ENCODE peak calls at places on chromosomes 16 and 17, in ten cellular contexts. One of them, this sample, is unnamed.

GRCh38 chr17:50621562-50621961 is 13.1 kb upstream of the ABCC3 start:
- DNase-seq in naive thymus-derived CD4-positive, alpha-beta T cell: no peak
- DNase-seq in activated T-helper 2 cell treated with anti-CD3 and anti-CD28 coated beads, Interferon-gamma antibody, Interleukin-2, Interleukin-4, amounts not matched to agents 10 μg/mL and 5 μg/mL and 100 μg/mL, durations not matched to agents 14 hours and 24 hours and 36 hours: no peak
- DNase-seq in CD8-positive, alpha-beta memory T cell: no peak
- DNase-seq in stimulated activated CD4-positive, alpha-beta T cell treated with anti-CD3 and anti-CD28 coated beads, Interleukin-2, amount 100 ng/mL, for 24 hours: no peak
- DNase-seq in Ammon's horn: peak; percentile 53
- DNase-seq in NCI-H1436: no peak
- DNase-seq in activated naive CD8-positive, alpha-beta T cell treated with anti-CD3 and anti-CD28 coated beads, Interleukin-2, amount 50 U/mL, for 24 hours: no peak
- DNase-seq in iris pigment epithelial cell: no peak
- DNase-seq in cortex of kidney: no peak
- DNase-seq in this sample: peak; percentile 38

GRCh38 chr17:32445075-32445427 is 741 bp downstream of the PSMD11 start:
- DNase-seq in CD8-positive, alpha-beta memory T cell: peak; percentile 1
- DNase-seq in iris pigment epithelial cell: peak; percentile 82
- DNase-seq in Ammon's horn: peak; percentile 40
- DNase-seq in activated naive CD8-positive, alpha-beta T cell treated with anti-CD3 and anti-CD28 coated beads, Interleukin-2, amount 50 U/mL, for 24 hours: peak; percentile 38
- DNase-seq in cortex of kidney: no peak
- DNase-seq in activated T-helper 2 cell treated with anti-CD3 and anti-CD28 coated beads, Interferon-gamma antibody, Interleukin-2, Interleukin-4, amounts not matched to agents 10 μg/mL and 5 μg/mL and 100 μg/mL, durations not matched to agents 14 hours and 24 hours and 36 hours: no peak
- DNase-seq in naive thymus-derived CD4-positive, alpha-beta T cell: no peak
- DNase-seq in stimulated activated CD4-positive, alpha-beta T cell treated with anti-CD3 and anti-CD28 coated beads, Interleukin-2, amount 100 ng/mL, for 24 hours: peak; percentile 60
- DNase-seq in NCI-H1436: no peak
- DNase-seq in this sample: peak; percentile 68

GRCh38 chr16:50640919-50641817 is 39.9 kb downstream of the SNX20 start:
- DNase-seq in NCI-H1436: no peak
- DNase-seq in naive thymus-derived CD4-positive, alpha-beta T cell: no peak
- DNase-seq in cortex of kidney: no peak
- DNase-seq in activated naive CD8-positive, alpha-beta T cell treated with anti-CD3 and anti-CD28 coated beads, Interleukin-2, amount 50 U/mL, for 24 hours: no peak
- DNase-seq in iris pigment epithelial cell: no peak
- DNase-seq in stimulated activated CD4-positive, alpha-beta T cell treated with anti-CD3 and anti-CD28 coated beads, Interleukin-2, amount 100 ng/mL, for 24 hours: no peak
- DNase-seq in activated T-helper 2 cell treated with anti-CD3 and anti-CD28 coated beads, Interferon-gamma antibody, Interleukin-2, Interleukin-4, amounts not matched to agents 10 μg/mL and 5 μg/mL and 100 μg/mL, durations not matched to agents 14 hours and 24 hours and 36 hours: no peak
- DNase-seq in CD8-positive, alpha-beta memory T cell: no peak
- DNase-seq in Ammon's horn: no peak
- DNase-seq in this sample: no peak

GRCh38 chr17:37490638-37491614 is 1.2 kb downstream of the DUSP14 start:
- DNase-seq in cortex of kidney: no peak
- DNase-seq in naive thymus-derived CD4-positive, alpha-beta T cell: no peak
- DNase-seq in iris pigment epithelial cell: peak; percentile 86
- DNase-seq in activated naive CD8-positive, alpha-beta T cell treated with anti-CD3 and anti-CD28 coated beads, Interleukin-2, amount 50 U/mL, for 24 hours: peak; percentile 28
- DNase-seq in Ammon's horn: peak; percentile 54
- DNase-seq in NCI-H1436: no peak
- DNase-seq in CD8-positive, alpha-beta memory T cell: no peak
- DNase-seq in stimulated activated CD4-positive, alpha-beta T cell treated with anti-CD3 and anti-CD28 coated beads, Interleukin-2, amount 100 ng/mL, for 24 hours: peak; percentile 27
- DNase-seq in activated T-helper 2 cell treated with anti-CD3 and anti-CD28 coated beads, Interferon-gamma antibody, Interleukin-2, Interleukin-4, amounts not matched to agents 10 μg/mL and 5 μg/mL and 100 μg/mL, durations not matched to agents 14 hours and 24 hours and 36 hours: no peak
- DNase-seq in this sample: peak; percentile 24

GRCh38 chr16:79598341-79599181 is 2.0 kb downstream of the MAF start:
- DNase-seq in Ammon's horn: peak; percentile 51
- DNase-seq in NCI-H1436: peak; percentile 62
- DNase-seq in activated T-helper 2 cell treated with anti-CD3 and anti-CD28 coated beads, Interferon-gamma antibody, Interleukin-2, Interleukin-4, amounts not matched to agents 10 μg/mL and 5 μg/mL and 100 μg/mL, durations not matched to agents 14 hours and 24 hours and 36 hours: peak; percentile 41
- DNase-seq in activated naive CD8-positive, alpha-beta T cell treated with anti-CD3 and anti-CD28 coated beads, Interleukin-2, amount 50 U/mL, for 24 hours: peak; percentile 35
- DNase-seq in CD8-positive, alpha-beta memory T cell: peak; percentile 50
- DNase-seq in naive thymus-derived CD4-positive, alpha-beta T cell: peak; percentile 23
- DNase-seq in iris pigment epithelial cell: peak; percentile 33
- DNase-seq in stimulated activated CD4-positive, alpha-beta T cell treated with anti-CD3 and anti-CD28 coated beads, Interleukin-2, amount 100 ng/mL, for 24 hours: peak; percentile 57
- DNase-seq in cortex of kidney: no peak
- DNase-seq in this sample: peak; percentile 1

GRCh38 chr16:11233727-11234376 is 22.2 kb downstream of the SOCS1 start:
- DNase-seq in CD8-positive, alpha-beta memory T cell: no peak
- DNase-seq in naive thymus-derived CD4-positive, alpha-beta T cell: no peak
- DNase-seq in NCI-H1436: no peak
- DNase-seq in activated T-helper 2 cell treated with anti-CD3 and anti-CD28 coated beads, Interferon-gamma antibody, Interleukin-2, Interleukin-4, amounts not matched to agents 10 μg/mL and 5 μg/mL and 100 μg/mL, durations not matched to agents 14 hours and 24 hours and 36 hours: peak; percentile 62
- DNase-seq in cortex of kidney: no peak
- DNase-seq in stimulated activated CD4-positive, alpha-beta T cell treated with anti-CD3 and anti-CD28 coated beads, Interleukin-2, amount 100 ng/mL, for 24 hours: peak; percentile 80
- DNase-seq in activated naive CD8-positive, alpha-beta T cell treated with anti-CD3 and anti-CD28 coated beads, Interleukin-2, amount 50 U/mL, for 24 hours: peak; percentile 76
- DNase-seq in Ammon's horn: no peak
- DNase-seq in iris pigment epithelial cell: no peak
- DNase-seq in this sample: peak; percentile 25

GRCh38 chr16:47142469-47143328 is 1.0 kb downstream of the NETO2 start:
- DNase-seq in cortex of kidney: no peak
- DNase-seq in naive thymus-derived CD4-positive, alpha-beta T cell: peak; percentile 8
- DNase-seq in stimulated activated CD4-positive, alpha-beta T cell treated with anti-CD3 and anti-CD28 coated beads, Interleukin-2, amount 100 ng/mL, for 24 hours: peak; percentile 25
- DNase-seq in iris pigment epithelial cell: peak; percentile 71
- DNase-seq in CD8-positive, alpha-beta memory T cell: no peak
- DNase-seq in NCI-H1436: no peak
- DNase-seq in activated T-helper 2 cell treated with anti-CD3 and anti-CD28 coated beads, Interferon-gamma antibody, Interleukin-2, Interleukin-4, amounts not matched to agents 10 μg/mL and 5 μg/mL and 100 μg/mL, durations not matched to agents 14 hours and 24 hours and 36 hours: no peak
- DNase-seq in Ammon's horn: peak; percentile 17
- DNase-seq in activated naive CD8-positive, alpha-beta T cell treated with anti-CD3 and anti-CD28 coated beads, Interleukin-2, amount 50 U/mL, for 24 hours: peak; percentile 29
- DNase-seq in this sample: peak; percentile 41

GRCh38 chr17:76026714-76027158 is 370 bp downstream of the EVPL start:
- DNase-seq in iris pigment epithelial cell: no peak
- DNase-seq in NCI-H1436: no peak
- DNase-seq in activated naive CD8-positive, alpha-beta T cell treated with anti-CD3 and anti-CD28 coated beads, Interleukin-2, amount 50 U/mL, for 24 hours: no peak
- DNase-seq in Ammon's horn: no peak
- DNase-seq in cortex of kidney: no peak
- DNase-seq in activated T-helper 2 cell treated with anti-CD3 and anti-CD28 coated beads, Interferon-gamma antibody, Interleukin-2, Interleukin-4, amounts not matched to agents 10 μg/mL and 5 μg/mL and 100 μg/mL, durations not matched to agents 14 hours and 24 hours and 36 hours: no peak
- DNase-seq in CD8-positive, alpha-beta memory T cell: no peak
- DNase-seq in stimulated activated CD4-positive, alpha-beta T cell treated with anti-CD3 and anti-CD28 coated beads, Interleukin-2, amount 100 ng/mL, for 24 hours: no peak
- DNase-seq in naive thymus-derived CD4-positive, alpha-beta T cell: no peak
- DNase-seq in this sample: no peak

GRCh38 chr16:84611041-84611440 is 6.8 kb downstream of the COTL1 start:
- DNase-seq in activated naive CD8-positive, alpha-beta T cell treated with anti-CD3 and anti-CD28 coated beads, Interleukin-2, amount 50 U/mL, for 24 hours: no peak
- DNase-seq in iris pigment epithelial cell: peak; percentile 77
- DNase-seq in activated T-helper 2 cell treated with anti-CD3 and anti-CD28 coated beads, Interferon-gamma antibody, Interleukin-2, Interleukin-4, amounts not matched to agents 10 μg/mL and 5 μg/mL and 100 μg/mL, durations not matched to agents 14 hours and 24 hours and 36 hours: no peak
- DNase-seq in Ammon's horn: no peak
- DNase-seq in CD8-positive, alpha-beta memory T cell: no peak
- DNase-seq in stimulated activated CD4-positive, alpha-beta T cell treated with anti-CD3 and anti-CD28 coated beads, Interleukin-2, amount 100 ng/mL, for 24 hours: no peak
- DNase-seq in cortex of kidney: no peak
- DNase-seq in naive thymus-derived CD4-positive, alpha-beta T cell: no peak
- DNase-seq in NCI-H1436: no peak
- DNase-seq in this sample: no peak

GRCh38 chr17:74128456-74128855 is 75.0 kb upstream of the RPL38 start:
- DNase-seq in iris pigment epithelial cell: no peak
- DNase-seq in activated T-helper 2 cell treated with anti-CD3 and anti-CD28 coated beads, Interferon-gamma antibody, Interleukin-2, Interleukin-4, amounts not matched to agents 10 μg/mL and 5 μg/mL and 100 μg/mL, durations not matched to agents 14 hours and 24 hours and 36 hours: no peak
- DNase-seq in naive thymus-derived CD4-positive, alpha-beta T cell: no peak
- DNase-seq in stimulated activated CD4-positive, alpha-beta T cell treated with anti-CD3 and anti-CD28 coated beads, Interleukin-2, amount 100 ng/mL, for 24 hours: no peak
- DNase-seq in activated naive CD8-positive, alpha-beta T cell treated with anti-CD3 and anti-CD28 coated beads, Interleukin-2, amount 50 U/mL, for 24 hours: no peak
- DNase-seq in CD8-positive, alpha-beta memory T cell: no peak
- DNase-seq in Ammon's horn: no peak
- DNase-seq in cortex of kidney: no peak
- DNase-seq in NCI-H1436: no peak
- DNase-seq in this sample: no peak